ENCODE peak calls at places on chromosomes 11 and 22, in seven cellular contexts. One of them, this sample, is unnamed. For H3K4me1, the result is how much of the 10 kb centered on the place peaks cover.

GRCh38 chr22:46056169-46057041 is 79.4 kb upstream of the WNT7B start:
- DNase-seq in heart right ventricle: peak
- DNase-seq in Peyer's patch: peak
- DNase-seq in mucosa of descending colon: peak
- DNase-seq in A549: no peak
- DNase-seq in CD4-positive, CD25-positive, alpha-beta regulatory T cell: no peak
- DNase-seq in sigmoid colon: peak
- DNase-seq in this sample: peak

GRCh38 chr11:24635588-24636290 is 138.9 kb downstream of the LUZP2 start:
- DNase-seq in CD4-positive, CD25-positive, alpha-beta regulatory T cell: no peak
- DNase-seq in A549: no peak
- DNase-seq in sigmoid colon: no peak
- DNase-seq in heart right ventricle: no peak
- DNase-seq in Peyer's patch: no peak
- DNase-seq in mucosa of descending colon: no peak
- DNase-seq in this sample: no peak

GRCh38 chr11:117953029-117953671 is 23.9 kb upstream of the TMPRSS13 start:
- DNase-seq in Peyer's patch: no peak
- DNase-seq in sigmoid colon: no peak
- DNase-seq in CD4-positive, CD25-positive, alpha-beta regulatory T cell: peak
- DNase-seq in A549: no peak
- DNase-seq in mucosa of descending colon: no peak
- DNase-seq in heart right ventricle: no peak
- DNase-seq in this sample: no peak

GRCh38 chr11:30481385-30481784 is 104.8 kb downstream of the MPPED2 start:
- DNase-seq in Peyer's patch: no peak
- DNase-seq in sigmoid colon: no peak
- DNase-seq in heart right ventricle: no peak
- DNase-seq in mucosa of descending colon: no peak
- DNase-seq in A549: no peak
- DNase-seq in CD4-positive, CD25-positive, alpha-beta regulatory T cell: no peak
- DNase-seq in this sample: no peak

GRCh38 chr11:12685229-12685628 is 11.0 kb downstream of the TEAD1 start:
- DNase-seq in A549: no peak
- DNase-seq in mucosa of descending colon: no peak
- DNase-seq in heart right ventricle: no peak
- DNase-seq in CD4-positive, CD25-positive, alpha-beta regulatory T cell: no peak
- DNase-seq in sigmoid colon: no peak
- DNase-seq in Peyer's patch: no peak
- DNase-seq in this sample: no peak

GRCh38 chr22:42908082-42908746 is 51.1 kb upstream of the ARFGAP3 start:
- DNase-seq in mucosa of descending colon: no peak
- DNase-seq in CD4-positive, CD25-positive, alpha-beta regulatory T cell: no peak
- DNase-seq in sigmoid colon: no peak
- DNase-seq in A549: no peak
- DNase-seq in heart right ventricle: no peak
- DNase-seq in Peyer's patch: no peak
- DNase-seq in this sample: no peak

GRCh38 chr11:64923151-64923661 is 1.3 kb upstream of the PPP2R5B start:
- DNase-seq in Peyer's patch: no peak
- DNase-seq in sigmoid colon: peak
- DNase-seq in CD4-positive, CD25-positive, alpha-beta regulatory T cell: no peak
- DNase-seq in A549: no peak
- DNase-seq in heart right ventricle: no peak
- DNase-seq in mucosa of descending colon: peak
- DNase-seq in this sample: peak

GRCh38 chr11:74460481-74461154 is 6.7 kb downstream of the KCNE3 start:
- DNase-seq in CD4-positive, CD25-positive, alpha-beta regulatory T cell: peak
- DNase-seq in heart right ventricle: no peak
- DNase-seq in A549: no peak
- DNase-seq in sigmoid colon: no peak
- DNase-seq in mucosa of descending colon: no peak
- DNase-seq in Peyer's patch: no peak
- DNase-seq in this sample: no peak

GRCh38 chr11:116101737-116102275 is 597.6 kb upstream of the CADM1 start:
- DNase-seq in A549: no peak
- DNase-seq in sigmoid colon: no peak
- DNase-seq in CD4-positive, CD25-positive, alpha-beta regulatory T cell: no peak
- DNase-seq in heart right ventricle: no peak
- DNase-seq in mucosa of descending colon: no peak
- DNase-seq in Peyer's patch: no peak
- DNase-seq in this sample: no peak

GRCh38 chr11:3108183-3108721 is 51.0 kb upstream of the CARS1 start:
- DNase-seq in sigmoid colon: peak
- DNase-seq in mucosa of descending colon: no peak
- DNase-seq in A549: no peak
- DNase-seq in CD4-positive, CD25-positive, alpha-beta regulatory T cell: no peak
- DNase-seq in heart right ventricle: no peak
- DNase-seq in Peyer's patch: peak
- DNase-seq in this sample: no peak

DNA sequence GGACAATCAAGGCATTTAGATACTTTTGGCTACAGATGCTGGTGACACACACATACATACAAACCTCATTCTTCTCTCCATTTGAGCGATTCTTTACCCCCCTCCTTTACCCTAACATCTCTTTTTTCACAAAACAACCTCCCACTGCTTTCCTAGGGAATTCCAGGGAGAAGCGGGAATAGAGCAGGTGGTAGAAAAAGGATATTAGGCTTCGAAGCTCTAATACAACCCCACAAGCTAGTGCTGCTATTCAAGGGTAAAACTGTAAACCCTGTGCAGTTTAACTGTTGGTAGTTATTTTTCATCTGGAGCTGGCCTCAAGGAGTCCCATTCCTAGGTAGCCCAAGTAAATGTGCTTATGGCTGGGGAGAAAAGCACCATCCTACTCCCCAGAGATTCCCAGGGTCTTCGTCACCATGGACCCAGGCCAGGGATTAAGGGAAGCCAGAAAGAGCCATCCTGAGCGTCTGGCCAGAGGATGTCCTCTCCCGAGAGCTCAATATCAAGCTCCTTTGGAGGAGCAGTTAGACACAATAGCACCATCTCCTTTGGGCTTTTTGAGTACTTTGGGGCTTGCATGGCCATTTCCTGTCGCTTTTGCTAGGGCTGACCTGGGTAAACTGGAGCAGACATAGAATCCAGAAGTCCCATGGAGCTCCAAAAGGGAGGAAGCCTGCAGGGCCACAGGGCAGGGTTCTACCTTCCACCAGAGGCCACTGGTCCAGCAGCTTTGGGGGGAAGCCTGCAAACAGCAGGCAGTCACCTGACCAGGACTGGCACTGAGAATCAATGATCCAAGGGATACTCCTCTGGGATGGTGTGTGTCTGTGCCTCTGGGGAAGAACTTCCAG is 3.1 kb downstream of the MAML2 start:
- DNase-seq in sigmoid colon: no peak
- DNase-seq in Peyer's patch: no peak
- DNase-seq in A549: no peak
- DNase-seq in heart right ventricle: no peak
- DNase-seq in mucosa of descending colon: peak
- DNase-seq in CD4-positive, CD25-positive, alpha-beta regulatory T cell: no peak
- DNase-seq in this sample: no peak
- H3K4me1 ChIP-seq in sigmoid colon: under half
- H3K4me1 ChIP-seq in Peyer's patch: under half
- H3K4me1 ChIP-seq in A549: under half
- H3K4me1 ChIP-seq in heart right ventricle: half or more
- H3K4me1 ChIP-seq in mucosa of descending colon: under half
- H3K4me1 ChIP-seq in CD4-positive, CD25-positive, alpha-beta regulatory T cell: half or more
- H3K4me1 ChIP-seq in this sample: under half

GRCh38 chr11:1763336-1763795 is 361 bp downstream of the CTSD start:
- DNase-seq in A549: no peak
- DNase-seq in heart right ventricle: no peak
- DNase-seq in mucosa of descending colon: peak
- DNase-seq in CD4-positive, CD25-positive, alpha-beta regulatory T cell: no peak
- DNase-seq in Peyer's patch: no peak
- DNase-seq in sigmoid colon: no peak
- DNase-seq in this sample: no peak
- H3K4me1 ChIP-seq in A549: under half
- H3K4me1 ChIP-seq in heart right ventricle: half or more
- H3K4me1 ChIP-seq in mucosa of descending colon: under half
- H3K4me1 ChIP-seq in CD4-positive, CD25-positive, alpha-beta regulatory T cell: under half
- H3K4me1 ChIP-seq in Peyer's patch: under half
- H3K4me1 ChIP-seq in sigmoid colon: under half
- H3K4me1 ChIP-seq in this sample: under half

GRCh38 chr22:24816841-24817240 is 10.8 kb downstream of the SGSM1 start:
- DNase-seq in heart right ventricle: no peak
- DNase-seq in A549: no peak
- DNase-seq in mucosa of descending colon: no peak
- DNase-seq in sigmoid colon: peak
- DNase-seq in CD4-positive, CD25-positive, alpha-beta regulatory T cell: no peak
- DNase-seq in Peyer's patch: no peak
- DNase-seq in this sample: no peak
- H3K4me1 ChIP-seq in heart right ventricle: under half
- H3K4me1 ChIP-seq in A549: under half
- H3K4me1 ChIP-seq in mucosa of descending colon: under half
- H3K4me1 ChIP-seq in sigmoid colon: under half
- H3K4me1 ChIP-seq in CD4-positive, CD25-positive, alpha-beta regulatory T cell: under half
- H3K4me1 ChIP-seq in Peyer's patch: under half
- H3K4me1 ChIP-seq in this sample: under half

GRCh38 chr11:15124528-15124927 is 9.8 kb downstream of the INSC start:
- DNase-seq in mucosa of descending colon: no peak
- DNase-seq in A549: no peak
- DNase-seq in CD4-positive, CD25-positive, alpha-beta regulatory T cell: no peak
- DNase-seq in heart right ventricle: no peak
- DNase-seq in Peyer's patch: no peak
- DNase-seq in sigmoid colon: no peak
- DNase-seq in this sample: no peak
- H3K4me1 ChIP-seq in mucosa of descending colon: under half
- H3K4me1 ChIP-seq in A549: under half
- H3K4me1 ChIP-seq in CD4-positive, CD25-positive, alpha-beta regulatory T cell: under half
- H3K4me1 ChIP-seq in heart right ventricle: under half
- H3K4me1 ChIP-seq in Peyer's patch: under half
- H3K4me1 ChIP-seq in sigmoid colon: under half
- H3K4me1 ChIP-seq in this sample: under half

GRCh38 chr11:44607324-44607962 is 42.0 kb downstream of the CD82 start:
- DNase-seq in A549: no peak
- DNase-seq in mucosa of descending colon: no peak
- DNase-seq in sigmoid colon: no peak
- DNase-seq in CD4-positive, CD25-positive, alpha-beta regulatory T cell: no peak
- DNase-seq in heart right ventricle: no peak
- DNase-seq in Peyer's patch: no peak
- DNase-seq in this sample: no peak
- H3K4me1 ChIP-seq in A549: under half
- H3K4me1 ChIP-seq in mucosa of descending colon: under half
- H3K4me1 ChIP-seq in sigmoid colon: under half
- H3K4me1 ChIP-seq in CD4-positive, CD25-positive, alpha-beta regulatory T cell: under half
- H3K4me1 ChIP-seq in heart right ventricle: under half
- H3K4me1 ChIP-seq in Peyer's patch: under half
- H3K4me1 ChIP-seq in this sample: under half

DNA sequence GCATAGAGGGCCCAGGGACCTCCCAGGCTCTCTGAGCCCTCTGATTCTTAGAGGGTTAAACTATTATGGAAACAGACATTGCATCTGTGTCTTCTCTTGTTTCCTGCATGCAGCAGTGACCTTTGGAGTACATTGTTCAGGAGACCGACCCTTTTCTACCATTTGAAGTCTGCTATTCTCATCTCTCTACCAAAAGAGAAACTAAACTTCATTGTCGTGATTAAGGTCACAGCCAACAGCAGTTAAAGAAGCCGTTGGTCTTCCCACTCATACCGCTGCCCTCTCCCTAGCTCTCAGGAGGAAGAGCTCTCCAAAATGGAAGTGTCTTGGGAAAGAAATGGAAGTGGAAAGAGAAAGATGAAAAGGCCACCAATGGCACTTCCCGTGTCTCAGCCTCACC is 77.5 kb downstream of the ZBTB16 start:
- DNase-seq in A549: no peak
- DNase-seq in heart right ventricle: no peak
- DNase-seq in mucosa of descending colon: no peak
- DNase-seq in Peyer's patch: no peak
- DNase-seq in CD4-positive, CD25-positive, alpha-beta regulatory T cell: peak
- DNase-seq in sigmoid colon: peak
- DNase-seq in this sample: no peak
- H3K4me1 ChIP-seq in A549: under half
- H3K4me1 ChIP-seq in heart right ventricle: half or more
- H3K4me1 ChIP-seq in mucosa of descending colon: under half
- H3K4me1 ChIP-seq in Peyer's patch: under half
- H3K4me1 ChIP-seq in CD4-positive, CD25-positive, alpha-beta regulatory T cell: under half
- H3K4me1 ChIP-seq in sigmoid colon: under half
- H3K4me1 ChIP-seq in this sample: under half